ENCODE peak calls at places on chromosomes 11 and 22, in five cellular contexts. T, V, C, H and A are unnamed samples.

GRCh38 chr11:44358713-44359112 is 48.8 kb upstream of the ALX4 start:
- DNase-seq in T (no peak), V (no peak), C (no peak), H (no peak), A (no peak)

GRCh38 chr11:62125316-62125715 is 1.5 kb downstream of the INCENP start:
- DNase-seq in T (no peak), V (no peak), C (no peak), H (no peak), A (no peak)

GRCh38 chr11:64340671-64341335 is 799 bp downstream of the CCDC88B start:
- DNase-seq in T (no peak), V (peak; percentile 83), C (peak; percentile 90), H (no peak), A (no peak)

GRCh38 chr22:41650229-41650628 is 29.1 kb downstream of the XRCC6 start:
- DNase-seq in T (no peak), V (no peak), C (no peak), H (no peak), A (no peak)

GRCh38 chr11:111785886-111786412 is 19.8 kb upstream of the PPP2R1B start:
- DNase-seq in T (no peak), V (no peak), C (no peak), H (no peak), A (no peak)

GRCh38 chr11:69883292-69884255 is 64.4 kb upstream of the FGF3 start:
- DNase-seq in T (no peak), V (no peak), C (no peak), H (no peak), A (no peak)

GRCh38 chr11:8566613-8567210 is 27.3 kb downstream of the STK33 start:
- DNase-seq in T (no peak), V (peak; percentile 54), C (peak; percentile 72), H (no peak), A (peak; percentile 38)

GRCh38 chr11:94851864-94852581 is 83.9 kb downstream of the AMOTL1 start:
- DNase-seq in T (no peak), V (no peak), C (no peak), H (no peak), A (no peak)

GRCh38 chr22:23856721-23857605 is 712 bp upstream of the SLC2A11 start:
- DNase-seq in T (peak; percentile 28), V (peak; percentile 75), C (peak; percentile 83), H (no peak), A (no peak)

GRCh38 chr11:93192163-93192562 is 5.6 kb downstream of the SLC36A4 start:
- DNase-seq in T (no peak), V (peak; percentile 69), C (peak; percentile 69), H (no peak), A (no peak)

GRCh38 chr11:92376680-92377079 is 152.1 kb downstream of the FAT3 start:
- DNase-seq in T (no peak), V (no peak), C (no peak), H (no peak), A (no peak)

GRCh38 chr11:20035701-20036601 is 124.3 kb downstream of the DBX1 start:
- DNase-seq in T (peak; percentile 96), V (no peak), C (no peak), H (peak; percentile 86), A (no peak)

GRCh38 chr11:61963282-61964057 is 4.0 kb downstream of the FTH1 start:
- DNase-seq in T (no peak), V (no peak), C (no peak), H (no peak), A (no peak)

GRCh38 chr11:28144808-28145207 is 36.6 kb downstream of the METTL15 start:
- DNase-seq in T (no peak), V (no peak), C (no peak), H (peak; percentile 32), A (no peak)

GRCh38 chr11:78469905-78470304 is 52.3 kb upstream of the GAB2 start:
- DNase-seq in T (no peak), V (no peak), C (no peak), H (no peak), A (no peak)

GRCh38 chr11:63536669-63537292 is at the start of gene PLAAT4:
- DNase-seq in T (no peak), V (no peak), C (no peak), H (peak; percentile 31), A (no peak)

GRCh38 chr11:134596404-134596803 is 184.4 kb upstream of the B3GAT1 start:
- DNase-seq in T (no peak), V (no peak), C (no peak), H (no peak), A (no peak)

GRCh38 chr22:48934446-48934845 is 893.2 kb downstream of the BRD1 start:
- DNase-seq in T (no peak), V (no peak), C (no peak), H (no peak), A (no peak)

GRCh38 chr11:131855320-131855719 is 484.9 kb downstream of the NTM start:
- DNase-seq in T (no peak), V (no peak), C (no peak), H (no peak), A (no peak)

GRCh38 chr11:34345012-34345804 is 12.6 kb downstream of the ABTB2 start:
- DNase-seq in T (peak; percentile 64), V (no peak), C (no peak), H (peak; percentile 92), A (peak; percentile 77)

GRCh38 chr11:46826310-46827044 is 19.6 kb downstream of the CKAP5 start:
- DNase-seq in T (peak; percentile 54), V (peak; percentile 93), C (peak; percentile 94), H (peak; percentile 43), A (peak; percentile 33)
- TF ChIP-seq CTCF in T (no peak), V (no peak), C (no peak), H (no peak), A (no peak)

DNA sequence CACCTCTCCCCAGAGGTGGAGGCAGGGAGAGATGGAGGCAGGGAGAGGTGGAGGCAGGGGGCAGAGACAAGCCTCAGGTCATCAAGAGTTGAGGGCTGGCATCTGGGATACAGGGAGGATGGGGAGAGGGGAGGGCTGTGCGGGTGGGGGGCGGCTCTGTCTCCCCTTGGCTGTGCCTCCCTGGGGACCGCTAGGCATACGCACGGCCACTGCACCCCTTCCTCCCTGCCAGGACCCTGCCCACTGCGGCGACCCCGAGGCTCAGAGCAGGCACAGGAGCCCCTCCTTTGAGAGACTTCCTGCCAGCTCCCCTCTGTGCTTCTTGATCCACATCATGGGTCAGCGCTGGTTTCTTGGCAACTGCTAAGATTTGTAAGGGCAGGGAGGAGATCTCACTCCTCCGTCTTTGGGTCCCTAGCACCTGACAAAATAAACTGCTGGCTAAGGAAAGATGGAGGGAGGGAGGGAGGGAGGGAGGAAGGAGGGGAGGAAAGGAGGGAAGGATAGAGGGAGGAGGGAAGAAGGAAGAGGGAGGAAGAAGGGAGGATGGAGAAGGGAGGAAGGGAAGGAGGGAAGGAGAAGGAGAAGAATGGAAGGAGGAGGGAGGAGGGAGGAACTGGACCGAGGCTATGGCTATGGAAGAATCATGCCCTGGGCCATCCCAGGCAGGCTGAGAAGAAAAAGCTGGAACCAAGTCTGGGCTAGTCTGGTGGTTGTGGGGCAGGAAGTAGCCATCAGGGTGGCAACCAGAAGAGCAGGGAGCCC is 18.5 kb downstream of the PRR33 start:
- DNase-seq in T (no peak), V (peak; percentile 39), C (no peak), H (peak; percentile 23), A (no peak)
- H3K4me3 ChIP-seq in T (no peak overlapping the region), V (no peak overlapping the region), C (no peak overlapping the region), H (no peak overlapping the region), A (no peak overlapping the region)

DNA sequence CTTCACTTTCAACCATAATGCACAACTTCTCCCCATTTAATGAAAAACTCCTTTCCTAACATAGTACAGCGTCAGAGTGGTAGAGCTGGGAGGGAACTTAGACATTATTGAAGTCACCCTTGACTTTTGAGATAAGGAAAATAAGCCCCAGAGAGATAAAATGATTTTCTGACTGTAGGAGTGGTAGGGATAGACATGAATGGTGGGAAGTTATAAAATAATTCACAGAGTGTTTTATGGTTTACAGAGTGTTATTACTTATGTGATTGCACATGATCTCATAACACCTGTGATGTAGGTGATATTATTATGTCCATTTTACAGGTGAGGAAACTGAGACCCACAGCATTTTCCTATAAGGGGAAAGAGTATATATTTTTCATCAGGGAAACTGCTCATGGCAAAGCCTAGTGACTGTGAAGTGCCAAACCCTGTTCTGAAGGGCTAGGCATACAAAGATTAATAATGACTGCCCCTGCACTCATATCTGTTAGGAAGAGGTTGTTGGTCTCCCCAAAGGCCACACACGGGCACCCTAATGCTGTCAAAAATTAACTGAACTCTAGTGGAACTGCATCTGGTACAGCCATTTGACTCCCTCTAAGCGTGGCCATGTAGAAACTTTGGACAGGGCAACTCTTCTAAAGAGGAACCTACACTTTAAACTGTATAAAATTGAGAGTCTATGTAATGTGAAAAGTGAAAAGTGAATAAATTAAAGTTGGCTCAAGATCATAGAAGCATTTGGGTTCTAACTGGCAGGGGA is 61.1 kb upstream of the PICALM start:
- DNase-seq in T (no peak), V (no peak), C (no peak), H (no peak), A (no peak)
- TF ChIP-seq CTCF in T (no peak), V (no peak), C (no peak), H (no peak), A (no peak)

GRCh38 chr11:26087095-26087935 is 244.6 kb upstream of the ANO3 start:
- DNase-seq in T (no peak), V (no peak), C (no peak), H (no peak), A (no peak)
- H3K4me3 ChIP-seq in T (no peak overlapping the region), V (no peak overlapping the region), C (no peak overlapping the region), H (no peak overlapping the region), A (no peak overlapping the region)

GRCh38 chr11:65662802-65663633 is at the start of gene RELA:
- DNase-seq in T (peak; percentile 67), V (peak; percentile 97), C (peak; percentile 95), H (peak; percentile 62), A (peak; percentile 40)
- TF ChIP-seq CTCF in T (no peak), V (no peak), C (no peak), H (no peak), A (no peak)

GRCh38 chr11:118263109-118263508 is 988 bp downstream of the MPZL2 start:
- DNase-seq in T (no peak), V (no peak), C (no peak), H (no peak), A (no peak)
- H3K4me3 ChIP-seq in T (no peak overlapping the region), V (no peak overlapping the region), C (peak overlapping the region; percentile 46), H (peak overlapping the region; percentile 31), A (no peak overlapping the region)

DNA sequence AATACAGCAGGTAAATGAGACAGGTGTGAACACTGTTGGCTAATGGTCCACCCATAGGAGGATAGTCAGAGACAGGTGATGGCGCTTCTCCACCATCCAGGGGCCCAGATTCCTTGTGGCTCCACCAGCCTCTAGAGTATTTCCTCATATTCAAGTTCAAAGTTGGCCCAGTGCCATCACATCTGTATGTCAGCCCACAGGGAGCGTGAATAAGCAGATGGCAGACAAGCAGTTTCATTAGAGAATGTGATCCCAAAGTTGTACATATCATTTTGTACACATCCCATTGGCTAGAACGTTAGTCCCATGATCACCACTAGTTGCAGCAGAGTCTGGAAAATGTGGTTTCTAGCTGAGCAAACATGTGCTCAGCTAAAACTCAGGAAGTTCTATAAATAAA is 11.0 kb upstream of the CWF19L2 start:
- DNase-seq in T (no peak), V (no peak), C (no peak), H (no peak), A (peak; percentile 69)
- TF ChIP-seq CTCF in T (no peak), V (no peak), C (no peak), H (no peak), A (no peak)